ENCODE peak calls at places on chromosome 7, in four cellular contexts. One of them, this sample, is unnamed.

GRCh38 chr7:151413241-151413640 is 3.4 kb upstream of the WDR86 start:
- DNase-seq in heart left ventricle: no peak
- DNase-seq in tibial artery: no peak
- DNase-seq in skeletal muscle cell: no peak
- DNase-seq in this sample: no peak

GRCh38 chr7:108001759-108002725 is 919 bp downstream of the LAMB1 start:
- DNase-seq in heart left ventricle: no peak
- DNase-seq in tibial artery: no peak
- DNase-seq in skeletal muscle cell: no peak
- DNase-seq in this sample: no peak

GRCh38 chr7:27361522-27361921 is 118.9 kb downstream of the EVX1 start:
- DNase-seq in heart left ventricle: no peak
- DNase-seq in tibial artery: no peak
- DNase-seq in skeletal muscle cell: no peak
- DNase-seq in this sample: no peak

GRCh38 chr7:120444650-120445049 is 171.7 kb downstream of the KCND2 start:
- DNase-seq in heart left ventricle: no peak
- DNase-seq in tibial artery: no peak
- DNase-seq in skeletal muscle cell: no peak
- DNase-seq in this sample: no peak

GRCh38 chr7:91089382-91089963 is 174.8 kb upstream of the FZD1 start:
- DNase-seq in heart left ventricle: no peak
- DNase-seq in tibial artery: no peak
- DNase-seq in skeletal muscle cell: no peak
- DNase-seq in this sample: no peak

GRCh38 chr7:66206116-66206908 is 1.2 kb downstream of the TPST1 start:
- DNase-seq in heart left ventricle: no peak
- DNase-seq in tibial artery: peak
- DNase-seq in skeletal muscle cell: no peak
- DNase-seq in this sample: no peak

GRCh38 chr7:119783799-119784198 is 489.2 kb upstream of the KCND2 start:
- DNase-seq in heart left ventricle: no peak
- DNase-seq in tibial artery: no peak
- DNase-seq in skeletal muscle cell: peak
- DNase-seq in this sample: no peak

GRCh38 chr7:98990356-98990755 is 112.0 kb downstream of the TRRAP start:
- DNase-seq in heart left ventricle: no peak
- DNase-seq in tibial artery: peak
- DNase-seq in skeletal muscle cell: no peak
- DNase-seq in this sample: no peak

GRCh38 chr7:119664601-119665000 is 608.4 kb upstream of the KCND2 start:
- DNase-seq in heart left ventricle: no peak
- DNase-seq in tibial artery: no peak
- DNase-seq in skeletal muscle cell: peak
- DNase-seq in this sample: no peak

GRCh38 chr7:149598721-149599308 is 101.2 kb upstream of the ZNF746 start:
- DNase-seq in heart left ventricle: no peak
- DNase-seq in tibial artery: no peak
- DNase-seq in skeletal muscle cell: peak
- DNase-seq in this sample: no peak

GRCh38 chr7:95491634-95492314 is 6.0 kb downstream of the ASB4 start:
- DNase-seq in heart left ventricle: no peak
- DNase-seq in tibial artery: no peak
- DNase-seq in skeletal muscle cell: no peak
- DNase-seq in this sample: no peak

GRCh38 chr7:22373911-22374310 is 17.0 kb upstream of the RAPGEF5 start:
- DNase-seq in heart left ventricle: no peak
- DNase-seq in tibial artery: no peak
- DNase-seq in skeletal muscle cell: no peak
- DNase-seq in this sample: no peak

GRCh38 chr7:112723416-112723815 is 66.8 kb downstream of the TMEM168 start:
- DNase-seq in heart left ventricle: no peak
- DNase-seq in tibial artery: no peak
- DNase-seq in skeletal muscle cell: peak
- DNase-seq in this sample: no peak

GRCh38 chr7:116834815-116835533 is 27.4 kb upstream of the CAPZA2 start:
- DNase-seq in heart left ventricle: no peak
- DNase-seq in tibial artery: no peak
- DNase-seq in skeletal muscle cell: no peak
- DNase-seq in this sample: no peak

GRCh38 chr7:73340514-73340913 is 12.6 kb downstream of the FKBP6 start:
- DNase-seq in heart left ventricle: no peak
- DNase-seq in tibial artery: no peak
- DNase-seq in skeletal muscle cell: no peak
- DNase-seq in this sample: no peak

GRCh38 chr7:93117327-93117726 is 452 bp downstream of the SAMD9 start:
- DNase-seq in heart left ventricle: no peak
- DNase-seq in tibial artery: no peak
- DNase-seq in skeletal muscle cell: no peak
- DNase-seq in this sample: no peak

GRCh38 chr7:50728184-50728583 is 54.5 kb downstream of the GRB10 start:
- DNase-seq in heart left ventricle: no peak
- DNase-seq in tibial artery: no peak
- DNase-seq in skeletal muscle cell: no peak
- DNase-seq in this sample: no peak

GRCh38 chr7:92589056-92589455 is 1.1 kb downstream of the FAM133B start:
- DNase-seq in heart left ventricle: no peak
- DNase-seq in tibial artery: no peak
- DNase-seq in skeletal muscle cell: no peak
- DNase-seq in this sample: no peak

GRCh38 chr7:124720195-124720594 is 45.4 kb downstream of the GPR37 start:
- DNase-seq in heart left ventricle: no peak
- DNase-seq in tibial artery: no peak
- DNase-seq in skeletal muscle cell: no peak
- DNase-seq in this sample: no peak

GRCh38 chr7:52197234-52197633 is 838.2 kb upstream of the POM121L12 start:
- DNase-seq in heart left ventricle: no peak
- DNase-seq in tibial artery: no peak
- DNase-seq in skeletal muscle cell: no peak
- DNase-seq in this sample: no peak

GRCh38 chr7:93011351-93012294 is 106.2 kb downstream of the SAMD9 start:
- DNase-seq in heart left ventricle: no peak
- DNase-seq in tibial artery: no peak
- DNase-seq in skeletal muscle cell: peak
- DNase-seq in this sample: peak

GRCh38 chr7:1924185-1924817 is 254.2 kb downstream of the ELFN1 start:
- DNase-seq in heart left ventricle: no peak
- DNase-seq in tibial artery: no peak
- DNase-seq in skeletal muscle cell: peak
- DNase-seq in this sample: no peak

GRCh38 chr7:142608630-142609029 is 140.6 kb upstream of the PRSS1 start:
- DNase-seq in heart left ventricle: no peak
- DNase-seq in tibial artery: no peak
- DNase-seq in skeletal muscle cell: no peak
- DNase-seq in this sample: no peak

GRCh38 chr7:143973870-143974446 is 19.3 kb downstream of the OR2F1 start:
- DNase-seq in heart left ventricle: no peak
- DNase-seq in tibial artery: no peak
- DNase-seq in skeletal muscle cell: no peak
- DNase-seq in this sample: no peak

GRCh38 chr7:8389898-8390642 is 43.3 kb upstream of the NXPH1 start:
- DNase-seq in heart left ventricle: no peak
- DNase-seq in tibial artery: no peak
- DNase-seq in skeletal muscle cell: no peak
- DNase-seq in this sample: no peak

This sample was measured in AG09319.